ENCODE peak calls at places on chromosomes 3 and 15, in eight cellular contexts. U, Z, B, E, L, F, I and G are unnamed samples.

GRCh38 chr15:65804252-65804931 is 12.3 kb upstream of the DENND4A start:
- DNase-seq in U (no peak), Z (no peak), B (no peak), E (no peak), L (no peak), F (no peak), I (no peak), G (no peak)

GRCh38 chr3:195033531-195034091 is 237.3 kb downstream of the XXYLT1 start:
- DNase-seq in U (peak; percentile 79), Z (no peak), B (no peak), E (no peak), L (no peak), F (no peak), I (no peak), G (no peak)

GRCh38 chr15:75153084-75153483 is 48.6 kb upstream of the C15orf39 start:
- DNase-seq in U (peak; percentile 21), Z (no peak), B (no peak), E (no peak), L (no peak), F (peak; percentile 49), I (no peak), G (no peak)

GRCh38 chr3:116135462-116135861 is 309.8 kb downstream of the LSAMP start:
- DNase-seq in U (peak; percentile 92), Z (no peak), B (no peak), E (peak; percentile 89), L (peak; percentile 21), F (no peak), I (no peak), G (no peak)

GRCh38 chr3:44476181-44476599 is 1.3 kb downstream of the ZNF445 start:
- DNase-seq in U (peak; percentile 22), Z (no peak), B (no peak), E (no peak), L (no peak), F (no peak), I (no peak), G (no peak)

GRCh38 chr15:62807539-62808130 is 234.9 kb upstream of the TPM1 start:
- DNase-seq in U (no peak), Z (no peak), B (peak; percentile 41), E (no peak), L (no peak), F (no peak), I (no peak), G (no peak)

GRCh38 chr3:109930592-109930991 is 593.2 kb upstream of the DPPA4 start:
- DNase-seq in U (no peak), Z (no peak), B (no peak), E (no peak), L (no peak), F (no peak), I (no peak), G (no peak)

GRCh38 chr3:146250449-146251382 is at the start of gene PLSCR4:
- DNase-seq in U (no peak), Z (no peak), B (peak; percentile 49), E (peak; percentile 88), L (peak; percentile 80), F (peak; percentile 19), I (peak; percentile 7), G (no peak)

GRCh38 chr3:123821920-123822319 is 62.2 kb downstream of the MYLK start:
- DNase-seq in U (no peak), Z (no peak), B (no peak), E (no peak), L (no peak), F (no peak), I (no peak), G (no peak)

GRCh38 chr15:82571722-82572222 is 31.5 kb upstream of the RPS17 start:
- DNase-seq in U (peak; percentile 14), Z (no peak), B (peak; percentile 61), E (peak; percentile 92), L (peak; percentile 77), F (no peak), I (no peak), G (no peak)

GRCh38 chr15:87155771-87156170 is 1076.1 kb downstream of the AGBL1 start:
- DNase-seq in U (no peak), Z (no peak), B (no peak), E (no peak), L (no peak), F (no peak), I (no peak), G (no peak)

GRCh38 chr3:57793737-57794187 is 37.7 kb downstream of the SLMAP start:
- DNase-seq in U (peak; percentile 35), Z (no peak), B (no peak), E (no peak), L (peak; percentile 43), F (no peak), I (no peak), G (no peak)

GRCh38 chr3:109373933-109374332 is 36.6 kb upstream of the DPPA4 start:
- DNase-seq in U (no peak), Z (no peak), B (no peak), E (no peak), L (no peak), F (no peak), I (no peak), G (no peak)

GRCh38 chr3:67884345-67884744 is 229.9 kb upstream of the SUCLG2 start:
- DNase-seq in U (no peak), Z (no peak), B (no peak), E (no peak), L (no peak), F (no peak), I (no peak), G (no peak)

GRCh38 chr3:108271626-108272025 is 24.7 kb upstream of the HHLA2 start:
- DNase-seq in U (peak; percentile 25), Z (no peak), B (no peak), E (no peak), L (no peak), F (no peak), I (no peak), G (no peak)

GRCh38 chr15:60414016-60414682 is 16.4 kb upstream of the ANXA2 start:
- DNase-seq in U (no peak), Z (no peak), B (no peak), E (no peak), L (no peak), F (no peak), I (no peak), G (no peak)

GRCh38 chr3:183823963-183824362 is 1.4 kb downstream of the MAP6D1 start:
- DNase-seq in U (no peak), Z (no peak), B (peak; percentile 5), E (no peak), L (no peak), F (no peak), I (no peak), G (no peak)

GRCh38 chr3:155949464-155950217 is 79.2 kb downstream of the GMPS start:
- DNase-seq in U (no peak), Z (no peak), B (no peak), E (no peak), L (no peak), F (no peak), I (no peak), G (no peak)

GRCh38 chr3:177610677-177611654 is 413.7 kb upstream of the TBL1XR1 start:
- DNase-seq in U (no peak), Z (no peak), B (no peak), E (no peak), L (no peak), F (no peak), I (no peak), G (no peak)

GRCh38 chr3:171187706-171188290 is 161.3 kb upstream of the SLC2A2 start:
- DNase-seq in U (peak; percentile 57), Z (no peak), B (no peak), E (no peak), L (no peak), F (peak; percentile 14), I (peak; percentile 20), G (no peak)

GRCh38 chr3:42562047-42562907 is 19.5 kb downstream of the SEC22C start:
- DNase-seq in U (no peak), Z (no peak), B (no peak), E (no peak), L (no peak), F (no peak), I (no peak), G (no peak)

GRCh38 chr3:107124885-107125284 is 252.4 kb upstream of the CCDC54 start:
- DNase-seq in U (peak; percentile 9), Z (no peak), B (no peak), E (no peak), L (no peak), F (no peak), I (no peak), G (no peak)

GRCh38 chr3:114624047-114624445 is 330.2 kb downstream of the TIGIT start:
- DNase-seq in U (peak; percentile 87), Z (no peak), B (no peak), E (peak; percentile 92), L (peak; percentile 73), F (no peak), I (no peak), G (no peak)

GRCh38 chr15:85646538-85647091 is 148.1 kb downstream of the KLHL25 start:
- DNase-seq in U (peak; percentile 84), Z (no peak), B (no peak), E (no peak), L (no peak), F (no peak), I (peak; percentile 57), G (no peak)

GRCh38 chr3:195909645-195910498 is 1.5 kb upstream of the TNK2 start:
- DNase-seq in U (no peak), Z (peak; percentile 75), B (peak; percentile 79), E (peak; percentile 94), L (peak; percentile 87), F (peak; percentile 98), I (peak; percentile 91), G (no peak)

GRCh38 chr15:29043731-29044485 is 158.1 kb downstream of the APBA2 start:
- DNase-seq in U (no peak), Z (no peak), B (no peak), E (no peak), L (no peak), F (no peak), I (no peak), G (no peak)

GRCh38 chr15:84883433-84883832 is 1.0 kb upstream of the SLC28A1 start:
- DNase-seq in U (no peak), Z (no peak), B (no peak), E (no peak), L (no peak), F (no peak), I (no peak), G (no peak)

GRCh38 chr3:63343674-63344073 is 65.6 kb downstream of the SYNPR start:
- DNase-seq in U (peak; percentile 79), Z (no peak), B (peak; percentile 50), E (peak; percentile 89), L (peak; percentile 95), F (no peak), I (peak; percentile 80), G (no peak)